ENCODE peak calls at places on chromosomes 3 and 15, in six cellular contexts. One of them, this sample, is unnamed.

GRCh38 chr15:26020871-26021270 is 157.7 kb upstream of the ATP10A start:
- DNase-seq in body of pancreas: no peak
- DNase-seq in choroid plexus epithelial cell: no peak
- DNase-seq in tibial artery: no peak
- DNase-seq in IMR-90: no peak
- DNase-seq in astrocyte of the spinal cord: no peak
- DNase-seq in this sample: no peak

GRCh38 chr3:126267169-126267975 is 87.0 kb upstream of the ALDH1L1 start:
- DNase-seq in body of pancreas: peak
- DNase-seq in choroid plexus epithelial cell: peak
- DNase-seq in tibial artery: peak
- DNase-seq in IMR-90: peak
- DNase-seq in astrocyte of the spinal cord: peak
- DNase-seq in this sample: no peak

GRCh38 chr3:39279745-39280517 is at the start of gene CX3CR1:
- DNase-seq in body of pancreas: no peak
- DNase-seq in choroid plexus epithelial cell: no peak
- DNase-seq in tibial artery: no peak
- DNase-seq in IMR-90: no peak
- DNase-seq in astrocyte of the spinal cord: no peak
- DNase-seq in this sample: no peak

GRCh38 chr3:197709135-197709534 is 27.6 kb downstream of the RUBCN start:
- DNase-seq in body of pancreas: no peak
- DNase-seq in choroid plexus epithelial cell: no peak
- DNase-seq in tibial artery: no peak
- DNase-seq in IMR-90: no peak
- DNase-seq in astrocyte of the spinal cord: no peak
- DNase-seq in this sample: peak

GRCh38 chr15:84400820-84401219 is 165.2 kb downstream of the GOLGA6L4 start:
- DNase-seq in body of pancreas: no peak
- DNase-seq in choroid plexus epithelial cell: no peak
- DNase-seq in tibial artery: no peak
- DNase-seq in IMR-90: no peak
- DNase-seq in astrocyte of the spinal cord: no peak
- DNase-seq in this sample: no peak

GRCh38 chr3:128720891-128721290 is 5.1 kb upstream of the RAB7A start:
- DNase-seq in body of pancreas: no peak
- DNase-seq in choroid plexus epithelial cell: no peak
- DNase-seq in tibial artery: no peak
- DNase-seq in IMR-90: no peak
- DNase-seq in astrocyte of the spinal cord: no peak
- DNase-seq in this sample: no peak

GRCh38 chr3:13564751-13565560 is 16.0 kb downstream of the FBLN2 start:
- DNase-seq in body of pancreas: no peak
- DNase-seq in choroid plexus epithelial cell: no peak
- DNase-seq in tibial artery: no peak
- DNase-seq in IMR-90: no peak
- DNase-seq in astrocyte of the spinal cord: no peak
- DNase-seq in this sample: no peak

GRCh38 chr15:76235186-76235826 is 76.0 kb downstream of the ETFA start:
- DNase-seq in body of pancreas: no peak
- DNase-seq in choroid plexus epithelial cell: peak
- DNase-seq in tibial artery: no peak
- DNase-seq in IMR-90: peak
- DNase-seq in astrocyte of the spinal cord: peak
- DNase-seq in this sample: peak

GRCh38 chr3:112656045-112656444 is 15.1 kb upstream of the CCDC80 start:
- DNase-seq in body of pancreas: no peak
- DNase-seq in choroid plexus epithelial cell: no peak
- DNase-seq in tibial artery: no peak
- DNase-seq in IMR-90: peak
- DNase-seq in astrocyte of the spinal cord: peak
- DNase-seq in this sample: no peak

GRCh38 chr3:131142580-131142979 is 115.9 kb downstream of the NEK11 start:
- DNase-seq in body of pancreas: no peak
- DNase-seq in choroid plexus epithelial cell: peak
- DNase-seq in tibial artery: no peak
- DNase-seq in IMR-90: peak
- DNase-seq in astrocyte of the spinal cord: no peak
- DNase-seq in this sample: no peak

GRCh38 chr15:74696398-74696729 is 540 bp upstream of the EDC3 start:
- DNase-seq in body of pancreas: no peak
- DNase-seq in choroid plexus epithelial cell: no peak
- DNase-seq in tibial artery: no peak
- DNase-seq in IMR-90: no peak
- DNase-seq in astrocyte of the spinal cord: no peak
- DNase-seq in this sample: no peak

GRCh38 chr15:74695597-74696397 is at the start of gene EDC3:
- DNase-seq in body of pancreas: peak
- DNase-seq in choroid plexus epithelial cell: peak
- DNase-seq in tibial artery: peak
- DNase-seq in IMR-90: peak
- DNase-seq in astrocyte of the spinal cord: peak
- DNase-seq in this sample: peak

GRCh38 chr15:74692327-74692726 is 3.5 kb downstream of the EDC3 start:
- DNase-seq in body of pancreas: no peak
- DNase-seq in choroid plexus epithelial cell: no peak
- DNase-seq in tibial artery: no peak
- DNase-seq in IMR-90: no peak
- DNase-seq in astrocyte of the spinal cord: no peak
- DNase-seq in this sample: no peak

GRCh38 chr15:74696808-74697207 is 984 bp upstream of the EDC3 start:
- DNase-seq in body of pancreas: no peak
- DNase-seq in choroid plexus epithelial cell: no peak
- DNase-seq in tibial artery: no peak
- DNase-seq in IMR-90: no peak
- DNase-seq in astrocyte of the spinal cord: no peak
- DNase-seq in this sample: no peak
- H3K4me3 ChIP-seq in body of pancreas: no peak
- H3K4me3 ChIP-seq in choroid plexus epithelial cell: no peak
- H3K4me3 ChIP-seq in tibial artery: peak
- H3K4me3 ChIP-seq in IMR-90: no peak
- H3K4me3 ChIP-seq in astrocyte of the spinal cord: no peak
- H3K4me3 ChIP-seq in this sample: peak

GRCh38 chr3:71972031-71972430 is 187.1 kb upstream of the PROK2 start:
- DNase-seq in body of pancreas: no peak
- DNase-seq in choroid plexus epithelial cell: no peak
- DNase-seq in tibial artery: no peak
- DNase-seq in IMR-90: no peak
- DNase-seq in astrocyte of the spinal cord: no peak
- DNase-seq in this sample: no peak
- TF ChIP-seq CTCF in body of pancreas: no peak
- TF ChIP-seq CTCF in choroid plexus epithelial cell: no peak
- TF ChIP-seq CTCF in tibial artery: no peak
- TF ChIP-seq CTCF in IMR-90: no peak
- TF ChIP-seq CTCF in astrocyte of the spinal cord: no peak
- TF ChIP-seq CTCF in this sample: no peak

DNA sequence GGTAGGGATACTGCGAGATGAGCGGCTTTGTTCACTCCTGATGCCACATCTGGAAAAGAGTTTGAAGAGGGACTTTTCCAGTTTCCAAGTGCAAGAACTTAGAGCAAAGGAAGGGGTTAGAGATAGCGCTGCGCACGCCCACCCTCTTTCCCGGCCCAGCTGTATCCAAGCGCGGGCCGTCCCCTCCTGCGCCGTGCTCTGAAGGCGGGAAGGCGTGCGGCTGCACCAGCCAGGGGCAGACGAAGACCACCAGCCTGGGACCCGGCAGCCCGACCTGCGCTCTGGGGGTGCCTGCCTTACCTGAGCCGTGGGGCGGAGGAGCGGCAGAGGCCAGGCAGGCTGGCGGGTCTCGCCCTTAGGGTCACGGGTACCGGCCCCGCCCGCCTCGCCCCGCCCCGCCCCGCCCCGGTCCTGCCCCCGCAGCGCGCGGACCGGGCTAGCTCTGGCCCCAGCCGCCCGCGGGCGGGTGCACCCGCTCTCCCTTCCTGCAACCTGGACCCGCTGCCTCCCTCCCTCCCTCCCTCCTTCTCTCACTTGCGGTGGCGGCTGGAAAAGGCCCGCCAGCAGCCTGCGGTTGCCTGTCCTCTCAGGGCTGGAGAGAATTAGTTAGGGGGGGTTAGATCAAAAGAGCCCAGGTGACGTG is at the start of gene WDR72:
- DNase-seq in body of pancreas: peak
- DNase-seq in choroid plexus epithelial cell: no peak
- DNase-seq in tibial artery: no peak
- DNase-seq in IMR-90: no peak
- DNase-seq in astrocyte of the spinal cord: no peak
- DNase-seq in this sample: no peak
- H3K4me3 ChIP-seq in body of pancreas: no peak
- H3K4me3 ChIP-seq in choroid plexus epithelial cell: no peak
- H3K4me3 ChIP-seq in tibial artery: peak
- H3K4me3 ChIP-seq in IMR-90: no peak
- H3K4me3 ChIP-seq in astrocyte of the spinal cord: no peak
- H3K4me3 ChIP-seq in this sample: no peak

GRCh38 chr15:51438526-51438925 is 97.1 kb downstream of the GLDN start:
- DNase-seq in body of pancreas: no peak
- DNase-seq in choroid plexus epithelial cell: no peak
- DNase-seq in tibial artery: no peak
- DNase-seq in IMR-90: no peak
- DNase-seq in astrocyte of the spinal cord: no peak
- DNase-seq in this sample: no peak
- TF ChIP-seq CTCF in body of pancreas: no peak
- TF ChIP-seq CTCF in choroid plexus epithelial cell: no peak
- TF ChIP-seq CTCF in tibial artery: no peak
- TF ChIP-seq CTCF in IMR-90: no peak
- TF ChIP-seq CTCF in astrocyte of the spinal cord: no peak
- TF ChIP-seq CTCF in this sample: no peak

GRCh38 chr15:70853270-70853854 is 595 bp downstream of the LARP6 start:
- DNase-seq in body of pancreas: peak
- DNase-seq in choroid plexus epithelial cell: peak
- DNase-seq in tibial artery: peak
- DNase-seq in IMR-90: peak
- DNase-seq in astrocyte of the spinal cord: peak
- DNase-seq in this sample: no peak

GRCh38 chr15:70855764-70856163 is 1.8 kb upstream of the LARP6 start:
- DNase-seq in body of pancreas: no peak
- DNase-seq in choroid plexus epithelial cell: no peak
- DNase-seq in tibial artery: no peak
- DNase-seq in IMR-90: peak
- DNase-seq in astrocyte of the spinal cord: no peak
- DNase-seq in this sample: no peak

GRCh38 chr15:70852501-70853269 is 1.3 kb downstream of the LARP6 start:
- DNase-seq in body of pancreas: no peak
- DNase-seq in choroid plexus epithelial cell: peak
- DNase-seq in tibial artery: no peak
- DNase-seq in IMR-90: peak
- DNase-seq in astrocyte of the spinal cord: peak
- DNase-seq in this sample: no peak

GRCh38 chr15:70854669-70854976 is 666 bp upstream of the LARP6 start:
- DNase-seq in body of pancreas: no peak
- DNase-seq in choroid plexus epithelial cell: peak
- DNase-seq in tibial artery: no peak
- DNase-seq in IMR-90: peak
- DNase-seq in astrocyte of the spinal cord: no peak
- DNase-seq in this sample: no peak

DNA sequence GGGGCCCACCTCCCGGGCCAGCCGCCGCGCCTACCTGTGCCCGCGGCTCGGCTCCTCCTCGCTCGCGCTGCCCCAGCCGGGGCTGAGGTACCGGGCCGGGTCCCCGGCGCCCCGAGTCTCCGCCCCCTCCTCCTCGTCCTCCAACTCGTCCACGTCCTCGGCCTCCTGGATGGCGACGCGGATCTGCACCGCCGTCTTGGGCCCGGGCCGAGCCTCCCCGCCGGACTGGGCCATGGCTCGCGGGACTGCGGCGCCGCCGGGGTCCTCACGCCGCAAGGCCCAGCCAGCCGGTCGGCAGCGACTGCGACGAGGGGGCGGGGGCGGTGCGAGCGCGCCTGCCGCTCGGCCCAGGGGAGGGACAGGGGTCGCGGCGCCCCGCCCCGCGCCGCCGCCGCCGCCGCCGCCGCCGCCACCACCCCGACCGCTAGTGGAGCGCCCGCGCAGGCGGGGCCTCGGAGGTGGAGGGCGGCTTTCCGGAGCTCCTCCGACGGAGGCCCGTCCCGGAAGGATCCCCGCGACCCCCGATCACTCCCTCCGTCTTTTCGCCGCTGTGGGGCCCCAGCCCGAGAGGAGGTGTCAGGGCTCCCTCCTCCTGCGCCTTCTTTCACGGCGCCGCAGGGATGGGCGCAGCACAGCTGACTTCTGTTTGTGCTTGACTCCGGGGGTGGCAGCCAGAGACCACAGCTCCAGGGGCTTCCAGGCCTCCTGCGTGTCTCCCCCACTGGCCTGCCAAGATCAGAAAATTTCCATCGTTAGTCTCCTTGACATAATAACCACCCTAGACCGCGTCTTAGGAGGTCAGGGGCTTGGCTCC is at the start of gene LARP6:
- DNase-seq in body of pancreas: peak
- DNase-seq in choroid plexus epithelial cell: peak
- DNase-seq in tibial artery: peak
- DNase-seq in IMR-90: peak
- DNase-seq in astrocyte of the spinal cord: peak
- DNase-seq in this sample: no peak
- H3K4me3 ChIP-seq in body of pancreas: peak
- H3K4me3 ChIP-seq in choroid plexus epithelial cell: peak
- H3K4me3 ChIP-seq in tibial artery: peak
- H3K4me3 ChIP-seq in IMR-90: peak
- H3K4me3 ChIP-seq in astrocyte of the spinal cord: peak
- H3K4me3 ChIP-seq in this sample: peak

This sample was measured in GM12864.